ENCODE peak calls at places on chromosomes 6 and 20, in seven cellular contexts. One of them, this sample, is unnamed.
A peak's percentile ranks its signal among the peaks of the same experiment; 100 is the strongest.

GRCh38 chr6:133889557-133890301 is 816 bp downstream of the TCF21 start:
- DNase-seq in CD8-positive, alpha-beta memory T cell: no peak
- DNase-seq in tibial nerve: no peak
- DNase-seq in fibroblast of lung: peak; percentile 76
- DNase-seq in cardiac muscle cell: peak; percentile 68
- DNase-seq in upper lobe of left lung: peak; percentile 85
- DNase-seq in Peyer's patch: peak; percentile 56
- DNase-seq in this sample: no peak

GRCh38 chr6:35341557-35341956 is 801 bp upstream of the PPARD start:
- DNase-seq in tibial nerve: no peak
- DNase-seq in Peyer's patch: peak; percentile 28
- DNase-seq in cardiac muscle cell: no peak
- DNase-seq in CD8-positive, alpha-beta memory T cell: no peak
- DNase-seq in upper lobe of left lung: no peak
- DNase-seq in fibroblast of lung: no peak
- DNase-seq in this sample: no peak

GRCh38 chr6:16483315-16483875 is 245.0 kb downstream of the GMPR start:
- DNase-seq in tibial nerve: no peak
- DNase-seq in fibroblast of lung: no peak
- DNase-seq in CD8-positive, alpha-beta memory T cell: no peak
- DNase-seq in upper lobe of left lung: no peak
- DNase-seq in cardiac muscle cell: no peak
- DNase-seq in Peyer's patch: no peak
- DNase-seq in this sample: peak; percentile 75

GRCh38 chr6:11784341-11784740 is 5.7 kb upstream of the ADTRP start:
- DNase-seq in cardiac muscle cell: no peak
- DNase-seq in tibial nerve: no peak
- DNase-seq in CD8-positive, alpha-beta memory T cell: no peak
- DNase-seq in fibroblast of lung: no peak
- DNase-seq in upper lobe of left lung: no peak
- DNase-seq in Peyer's patch: no peak
- DNase-seq in this sample: no peak

GRCh38 chr20:61127311-61128044 is 124.6 kb upstream of the CDH4 start:
- DNase-seq in upper lobe of left lung: peak; percentile 50
- DNase-seq in tibial nerve: no peak
- DNase-seq in cardiac muscle cell: no peak
- DNase-seq in fibroblast of lung: peak; percentile 92
- DNase-seq in Peyer's patch: no peak
- DNase-seq in CD8-positive, alpha-beta memory T cell: no peak
- DNase-seq in this sample: no peak

GRCh38 chr6:157521665-157522335 is 140.8 kb downstream of the ZDHHC14 start:
- DNase-seq in CD8-positive, alpha-beta memory T cell: no peak
- DNase-seq in Peyer's patch: no peak
- DNase-seq in upper lobe of left lung: no peak
- DNase-seq in fibroblast of lung: no peak
- DNase-seq in tibial nerve: no peak
- DNase-seq in cardiac muscle cell: peak; percentile 25
- DNase-seq in this sample: no peak

GRCh38 chr6:158475344-158476302 is 84.3 kb upstream of the TMEM181 start:
- DNase-seq in CD8-positive, alpha-beta memory T cell: no peak
- DNase-seq in Peyer's patch: no peak
- DNase-seq in tibial nerve: peak; percentile 7
- DNase-seq in upper lobe of left lung: no peak
- DNase-seq in cardiac muscle cell: peak; percentile 67
- DNase-seq in fibroblast of lung: peak; percentile 55
- DNase-seq in this sample: no peak

GRCh38 chr6:149919834-149920225 is 3.1 kb downstream of the RAET1G start:
- DNase-seq in CD8-positive, alpha-beta memory T cell: no peak
- DNase-seq in fibroblast of lung: no peak
- DNase-seq in upper lobe of left lung: no peak
- DNase-seq in tibial nerve: no peak
- DNase-seq in Peyer's patch: no peak
- DNase-seq in cardiac muscle cell: no peak
- DNase-seq in this sample: no peak

GRCh38 chr6:131923356-131923755 is 27.8 kb downstream of the CCN2 start:
- DNase-seq in fibroblast of lung: peak; percentile 77
- DNase-seq in tibial nerve: peak; percentile 66
- DNase-seq in Peyer's patch: no peak
- DNase-seq in cardiac muscle cell: peak; percentile 79
- DNase-seq in upper lobe of left lung: no peak
- DNase-seq in CD8-positive, alpha-beta memory T cell: no peak
- DNase-seq in this sample: peak; percentile 23

GRCh38 chr20:61797200-61797599 is 268.5 kb downstream of the TAF4 start:
- DNase-seq in Peyer's patch: no peak
- DNase-seq in tibial nerve: no peak
- DNase-seq in upper lobe of left lung: no peak
- DNase-seq in fibroblast of lung: no peak
- DNase-seq in cardiac muscle cell: no peak
- DNase-seq in CD8-positive, alpha-beta memory T cell: no peak
- DNase-seq in this sample: no peak

GRCh38 chr20:24118096-24118780 is 129.7 kb upstream of the GGTLC1 start:
- DNase-seq in Peyer's patch: no peak
- DNase-seq in fibroblast of lung: peak; percentile 38
- DNase-seq in upper lobe of left lung: no peak
- DNase-seq in cardiac muscle cell: no peak
- DNase-seq in tibial nerve: no peak
- DNase-seq in CD8-positive, alpha-beta memory T cell: no peak
- DNase-seq in this sample: no peak

GRCh38 chr6:15827492-15828255 is 164.8 kb upstream of the DTNBP1 start:
- DNase-seq in fibroblast of lung: no peak
- DNase-seq in Peyer's patch: no peak
- DNase-seq in cardiac muscle cell: no peak
- DNase-seq in tibial nerve: no peak
- DNase-seq in upper lobe of left lung: peak; percentile 22
- DNase-seq in CD8-positive, alpha-beta memory T cell: no peak
- DNase-seq in this sample: no peak

GRCh38 chr6:90256698-90257485 is 39.8 kb downstream of the BACH2 start:
- DNase-seq in cardiac muscle cell: peak; percentile 67
- DNase-seq in tibial nerve: no peak
- DNase-seq in fibroblast of lung: peak; percentile 89
- DNase-seq in CD8-positive, alpha-beta memory T cell: no peak
- DNase-seq in upper lobe of left lung: no peak
- DNase-seq in Peyer's patch: no peak
- DNase-seq in this sample: peak; percentile 71

GRCh38 chr6:143194095-143194589 is 133.5 kb downstream of the AIG1 start:
- DNase-seq in cardiac muscle cell: no peak
- DNase-seq in Peyer's patch: no peak
- DNase-seq in tibial nerve: no peak
- DNase-seq in upper lobe of left lung: no peak
- DNase-seq in CD8-positive, alpha-beta memory T cell: no peak
- DNase-seq in fibroblast of lung: no peak
- DNase-seq in this sample: no peak

GRCh38 chr6:34595332-34596090 is 39.4 kb upstream of the SPDEF start:
- DNase-seq in Peyer's patch: no peak
- DNase-seq in upper lobe of left lung: no peak
- DNase-seq in tibial nerve: no peak
- DNase-seq in cardiac muscle cell: peak; percentile 60
- DNase-seq in fibroblast of lung: no peak
- DNase-seq in CD8-positive, alpha-beta memory T cell: no peak
- DNase-seq in this sample: no peak

GRCh38 chr6:25388776-25389175 is 109.6 kb downstream of the CARMIL1 start:
- DNase-seq in fibroblast of lung: no peak
- DNase-seq in tibial nerve: no peak
- DNase-seq in upper lobe of left lung: no peak
- DNase-seq in CD8-positive, alpha-beta memory T cell: no peak
- DNase-seq in Peyer's patch: no peak
- DNase-seq in cardiac muscle cell: no peak
- DNase-seq in this sample: no peak

GRCh38 chr6:35258858-35259193 is 709 bp upstream of the ZNF76 start:
- DNase-seq in Peyer's patch: no peak
- DNase-seq in tibial nerve: peak; percentile 29
- DNase-seq in fibroblast of lung: peak; percentile 60
- DNase-seq in upper lobe of left lung: no peak
- DNase-seq in cardiac muscle cell: peak; percentile 62
- DNase-seq in CD8-positive, alpha-beta memory T cell: no peak
- DNase-seq in this sample: no peak

GRCh38 chr6:3515669-3516068 is 58.8 kb upstream of the SLC22A23 start:
- DNase-seq in tibial nerve: no peak
- DNase-seq in upper lobe of left lung: no peak
- DNase-seq in CD8-positive, alpha-beta memory T cell: no peak
- DNase-seq in fibroblast of lung: no peak
- DNase-seq in cardiac muscle cell: no peak
- DNase-seq in Peyer's patch: no peak
- DNase-seq in this sample: no peak

DNA sequence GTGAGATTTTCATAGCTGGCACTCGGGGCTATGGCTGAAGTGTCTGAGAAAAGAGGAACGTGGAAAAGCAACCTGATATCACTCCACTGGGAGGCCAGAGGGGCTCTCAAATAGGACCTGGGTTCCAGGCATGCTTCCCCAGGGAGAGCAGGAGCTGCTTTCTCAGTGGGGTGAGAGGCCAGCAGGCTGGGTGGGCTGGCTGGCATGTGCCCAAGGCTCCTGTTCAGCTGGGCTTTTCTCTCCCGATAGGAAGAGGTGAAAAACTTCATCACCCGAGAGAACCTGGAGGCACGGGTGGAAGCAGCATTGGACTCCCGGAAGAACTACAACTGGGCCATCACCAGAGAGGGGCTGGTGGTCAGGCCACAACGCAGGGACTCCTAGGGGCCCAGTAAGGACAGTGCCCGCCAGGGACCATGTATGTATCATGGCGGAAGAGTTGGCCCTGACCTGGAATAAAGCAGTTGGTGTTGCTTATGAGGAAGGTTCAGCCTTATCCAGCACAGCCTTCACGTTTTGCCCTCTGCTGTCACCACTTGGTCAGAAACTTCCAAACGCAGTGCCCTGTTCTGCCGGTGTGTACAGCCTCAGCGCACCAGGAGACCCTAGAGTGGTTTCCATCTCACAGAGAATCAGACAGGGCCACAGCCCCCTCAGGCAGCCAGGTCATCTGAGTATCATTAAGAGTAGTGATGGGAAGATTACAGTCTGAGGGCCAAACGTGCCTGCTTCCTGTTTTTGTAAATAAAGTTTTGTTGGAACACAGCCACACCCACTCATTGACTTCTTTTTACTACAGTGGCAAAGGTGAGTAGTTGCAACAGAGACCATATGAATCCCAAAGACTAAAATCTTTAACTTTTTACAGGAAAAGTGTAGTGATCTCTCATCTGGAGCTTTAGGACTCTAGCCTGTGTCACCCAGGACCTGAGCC is 1.9 kb downstream of the MRPS26 start:
- DNase-seq in cardiac muscle cell: no peak
- DNase-seq in CD8-positive, alpha-beta memory T cell: no peak
- DNase-seq in tibial nerve: no peak
- DNase-seq in upper lobe of left lung: no peak
- DNase-seq in fibroblast of lung: no peak
- DNase-seq in Peyer's patch: no peak
- DNase-seq in this sample: no peak
- H3K4me3 ChIP-seq in cardiac muscle cell: no peak overlapping the region
- H3K4me3 ChIP-seq in CD8-positive, alpha-beta memory T cell: no peak overlapping the region
- H3K4me3 ChIP-seq in tibial nerve: no peak overlapping the region
- H3K4me3 ChIP-seq in upper lobe of left lung: peak overlapping the region; percentile 98
- H3K4me3 ChIP-seq in fibroblast of lung: no peak overlapping the region
- H3K4me3 ChIP-seq in Peyer's patch: no peak overlapping the region
- H3K4me3 ChIP-seq in this sample: no peak overlapping the region

GRCh38 chr6:41428995-41429417 is 93.6 kb downstream of the NCR2 start:
- DNase-seq in Peyer's patch: peak; percentile 43
- DNase-seq in fibroblast of lung: peak; percentile 16
- DNase-seq in CD8-positive, alpha-beta memory T cell: no peak
- DNase-seq in upper lobe of left lung: no peak
- DNase-seq in cardiac muscle cell: peak; percentile 59
- DNase-seq in tibial nerve: peak; percentile 54
- DNase-seq in this sample: no peak

GRCh38 chr6:41426888-41427641 is 91.7 kb downstream of the NCR2 start:
- DNase-seq in upper lobe of left lung: no peak
- DNase-seq in cardiac muscle cell: no peak
- DNase-seq in CD8-positive, alpha-beta memory T cell: peak; percentile 7
- DNase-seq in fibroblast of lung: no peak
- DNase-seq in Peyer's patch: no peak
- DNase-seq in tibial nerve: no peak
- DNase-seq in this sample: no peak

GRCh38 chr6:41426438-41426851 is 91.0 kb downstream of the NCR2 start:
- DNase-seq in fibroblast of lung: no peak
- DNase-seq in cardiac muscle cell: peak; percentile 20
- DNase-seq in Peyer's patch: no peak
- DNase-seq in CD8-positive, alpha-beta memory T cell: no peak
- DNase-seq in tibial nerve: peak; percentile 29
- DNase-seq in upper lobe of left lung: peak; percentile 34
- DNase-seq in this sample: peak; percentile 32

GRCh38 chr6:41428402-41428994 is 93.1 kb downstream of the NCR2 start:
- DNase-seq in CD8-positive, alpha-beta memory T cell: no peak
- DNase-seq in tibial nerve: no peak
- DNase-seq in fibroblast of lung: no peak
- DNase-seq in upper lobe of left lung: no peak
- DNase-seq in cardiac muscle cell: peak; percentile 16
- DNase-seq in Peyer's patch: no peak
- DNase-seq in this sample: no peak

GRCh38 chr6:41427642-41428401 is 92.4 kb downstream of the NCR2 start:
- DNase-seq in upper lobe of left lung: peak; percentile 93
- DNase-seq in tibial nerve: no peak
- DNase-seq in Peyer's patch: peak; percentile 79
- DNase-seq in CD8-positive, alpha-beta memory T cell: no peak
- DNase-seq in fibroblast of lung: no peak
- DNase-seq in cardiac muscle cell: peak; percentile 25
- DNase-seq in this sample: no peak
- H3K27ac ChIP-seq in upper lobe of left lung: peak overlapping the region; percentile 61
- H3K27ac ChIP-seq in tibial nerve: peak overlapping the region; percentile 63
- H3K27ac ChIP-seq in Peyer's patch: peak overlapping the region; percentile 63
- H3K27ac ChIP-seq in CD8-positive, alpha-beta memory T cell: no peak overlapping the region
- H3K27ac ChIP-seq in fibroblast of lung: no peak overlapping the region
- H3K27ac ChIP-seq in cardiac muscle cell: no peak overlapping the region
- H3K27ac ChIP-seq in this sample: no peak overlapping the region

GRCh38 chr20:63979221-63979548 is 257 bp downstream of the SAMD10 start:
- DNase-seq in Peyer's patch: no peak
- DNase-seq in upper lobe of left lung: no peak
- DNase-seq in tibial nerve: no peak
- DNase-seq in CD8-positive, alpha-beta memory T cell: no peak
- DNase-seq in cardiac muscle cell: no peak
- DNase-seq in fibroblast of lung: no peak
- DNase-seq in this sample: no peak
- H3K4me1 ChIP-seq in Peyer's patch: peaks cover 34% of the 10 kb centered on the region
- H3K4me1 ChIP-seq in upper lobe of left lung: peaks cover 47% of the 10 kb centered on the region
- H3K4me1 ChIP-seq in tibial nerve: peaks cover 48% of the 10 kb centered on the region
- H3K4me1 ChIP-seq in CD8-positive, alpha-beta memory T cell: peaks cover 54% of the 10 kb centered on the region
- H3K4me1 ChIP-seq in cardiac muscle cell: peaks cover 8% of the 10 kb centered on the region
- H3K4me1 ChIP-seq in fibroblast of lung: peaks cover 18% of the 10 kb centered on the region
- H3K4me1 ChIP-seq in this sample: peaks cover 54% of the 10 kb centered on the region

DNA sequence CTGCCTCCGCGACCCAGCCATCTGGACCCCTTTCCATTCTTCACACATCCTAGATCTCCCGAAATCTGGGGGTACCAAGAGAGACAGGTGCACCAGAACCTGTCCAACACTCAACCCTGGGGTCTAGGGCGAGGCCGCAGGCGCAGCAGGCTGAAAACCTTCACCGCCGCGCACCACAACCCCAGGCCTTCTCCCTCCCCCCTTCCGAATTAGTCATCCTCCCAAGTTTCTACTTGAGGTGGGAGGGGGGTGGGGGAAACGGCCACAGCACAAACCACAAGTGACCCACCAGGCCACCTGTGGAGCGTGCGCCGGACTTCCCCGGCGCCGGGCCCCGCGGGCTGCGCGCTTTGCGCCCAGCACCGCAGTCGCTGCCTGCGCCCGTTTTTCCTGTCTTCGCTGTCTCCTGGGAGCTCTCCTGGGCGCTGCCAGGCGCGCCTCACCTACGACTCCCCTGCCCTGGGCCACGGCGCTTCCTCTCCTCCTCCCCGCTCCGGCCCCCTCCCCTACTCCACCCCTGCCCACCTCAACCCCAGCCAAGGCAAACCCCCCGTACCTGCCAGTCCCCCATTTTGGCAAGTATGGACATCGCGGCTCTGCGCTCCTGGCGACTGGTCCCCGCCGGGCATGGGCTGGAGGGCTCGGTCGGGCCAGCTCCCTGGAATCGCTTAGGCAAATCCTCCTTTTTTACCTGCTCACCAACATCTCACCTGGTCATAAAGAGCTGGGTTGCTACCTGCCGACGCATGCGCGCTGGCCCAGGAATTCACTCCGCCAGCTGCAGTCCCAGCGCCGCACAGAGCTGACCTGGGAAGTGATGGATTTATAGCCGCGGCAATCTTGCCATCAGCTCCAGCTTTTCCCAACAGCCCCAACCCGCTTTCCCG is 4.2 kb upstream of the TFAP2A start:
- DNase-seq in CD8-positive, alpha-beta memory T cell: no peak
- DNase-seq in Peyer's patch: no peak
- DNase-seq in upper lobe of left lung: peak; percentile 72
- DNase-seq in tibial nerve: no peak
- DNase-seq in cardiac muscle cell: no peak
- DNase-seq in fibroblast of lung: no peak
- DNase-seq in this sample: no peak
- H3K4me3 ChIP-seq in CD8-positive, alpha-beta memory T cell: no peak overlapping the region
- H3K4me3 ChIP-seq in Peyer's patch: no peak overlapping the region
- H3K4me3 ChIP-seq in upper lobe of left lung: no peak overlapping the region
- H3K4me3 ChIP-seq in tibial nerve: no peak overlapping the region
- H3K4me3 ChIP-seq in cardiac muscle cell: peak overlapping the region; percentile 4
- H3K4me3 ChIP-seq in fibroblast of lung: no peak overlapping the region
- H3K4me3 ChIP-seq in this sample: no peak overlapping the region